ENCODE peak calls at places on chromosomes 12 and 14, in four cellular contexts. Q is K562; P is BJ; K is CD8-positive, alpha-beta T cell. W is an unnamed sample.

GRCh38 chr12:52010152-52010622 is 3.4 kb downstream of the TAMALIN start:
- DNase-seq in Q (peak), P (no peak), K (no peak), W (no peak)

GRCh38 chr12:94640134-94640928 is 10.0 kb downstream of the TMCC3 start:
- DNase-seq in Q (no peak), P (no peak), K (no peak), W (no peak)

GRCh38 chr14:91294153-91294552 is 49.6 kb upstream of the GPR68 start:
- DNase-seq in Q (no peak), P (no peak), K (no peak), W (no peak)

GRCh38 chr14:37116933-37117844 is 55.2 kb downstream of the SLC25A21 start:
- DNase-seq in Q (peak), P (peak), K (no peak), W (no peak)

GRCh38 chr14:91911474-91912032 is 35.9 kb downstream of the FBLN5 start:
- DNase-seq in Q (peak), P (no peak), K (peak), W (peak)

GRCh38 chr12:80353254-80353653 is 90.8 kb upstream of the PTPRQ start:
- DNase-seq in Q (no peak), P (peak), K (no peak), W (no peak)

GRCh38 chr14:63867926-63868921 is 15.4 kb downstream of the SYNE2 start:
- DNase-seq in Q (no peak), P (no peak), K (no peak), W (no peak)

GRCh38 chr12:76462668-76463224 is 96.8 kb downstream of the OSBPL8 start:
- DNase-seq in Q (no peak), P (no peak), K (no peak), W (no peak)

GRCh38 chr12:53326460-53327185 is 5.2 kb upstream of the AAAS start:
- DNase-seq in Q (no peak), P (no peak), K (no peak), W (no peak)

GRCh38 chr12:26823391-26823790 is 9.6 kb downstream of the ITPR2 start:
- DNase-seq in Q (no peak), P (no peak), K (no peak), W (no peak)

GRCh38 chr14:45526715-45527549 is 273.9 kb upstream of the MIS18BP1 start:
- DNase-seq in Q (peak), P (no peak), K (no peak), W (peak)
- TF ChIP-seq CTCF in Q (peak), P (peak), K (no peak), W (no peak)

GRCh38 chr12:56041579-56042429 is at the start of gene RPS26:
- DNase-seq in Q (peak), P (peak), K (peak), W (peak)
- TF ChIP-seq CTCF in Q (peak), P (peak), K (peak), W (peak)

DNA sequence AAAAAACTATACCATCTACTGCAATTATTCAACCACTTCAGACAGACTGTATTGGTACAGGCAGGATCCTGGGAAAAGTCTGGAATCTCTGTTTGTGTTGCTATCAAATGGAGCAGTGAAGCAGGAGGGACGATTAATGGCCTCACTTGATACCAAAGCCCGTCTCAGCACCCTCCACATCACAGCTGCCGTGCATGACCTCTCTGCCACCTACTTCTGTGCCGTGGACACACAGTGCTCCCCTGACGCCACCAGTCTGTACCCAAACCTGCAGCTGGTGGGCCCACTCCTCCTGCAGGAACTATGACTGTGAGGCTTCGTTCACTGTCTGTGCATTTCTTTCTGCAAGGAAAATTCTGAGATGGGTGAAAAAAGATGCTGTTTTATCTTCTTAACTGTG is 284.7 kb downstream of the DAD1 start:
- DNase-seq in Q (no peak), P (no peak), K (no peak), W (no peak)
- TF ChIP-seq CTCF in Q (no peak), P (no peak), K (no peak), W (no peak)

DNA sequence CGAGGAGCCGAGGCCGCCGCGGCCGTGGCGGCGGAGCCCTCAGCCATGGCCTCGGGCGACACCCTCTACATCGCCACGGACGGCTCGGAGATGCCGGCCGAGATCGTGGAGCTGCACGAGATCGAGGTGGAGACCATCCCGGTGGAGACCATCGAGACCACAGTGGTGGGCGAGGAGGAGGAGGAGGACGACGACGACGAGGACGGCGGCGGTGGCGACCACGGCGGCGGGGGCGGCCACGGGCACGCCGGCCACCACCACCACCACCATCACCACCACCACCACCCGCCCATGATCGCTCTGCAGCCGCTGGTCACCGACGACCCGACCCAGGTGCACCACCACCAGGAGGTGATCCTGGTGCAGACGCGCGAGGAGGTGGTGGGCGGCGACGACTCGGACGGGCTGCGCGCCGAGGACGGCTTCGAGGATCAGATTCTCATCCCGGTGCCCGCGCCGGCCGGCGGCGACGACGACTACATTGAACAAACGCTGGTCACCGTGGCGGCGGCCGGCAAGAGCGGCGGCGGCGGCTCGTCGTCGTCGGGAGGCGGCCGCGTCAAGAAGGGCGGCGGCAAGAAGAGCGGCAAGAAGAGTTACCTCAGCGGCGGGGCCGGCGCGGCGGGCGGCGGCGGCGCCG is 376 bp downstream of the YY1 start:
- DNase-seq in Q (no peak), P (no peak), K (peak), W (peak)
- TF ChIP-seq CTCF in Q (no peak), P (no peak), K (no peak), W (no peak)

GRCh38 chr12:104768033-104768432 is 190.1 kb downstream of the SLC41A2 start:
- DNase-seq in Q (no peak), P (no peak), K (no peak), W (no peak)

GRCh38 chr12:104769207-104769606 is 188.9 kb downstream of the SLC41A2 start:
- DNase-seq in Q (no peak), P (no peak), K (no peak), W (no peak)

GRCh38 chr12:104775731-104776231 is 182.3 kb downstream of the SLC41A2 start:
- DNase-seq in Q (no peak), P (no peak), K (no peak), W (no peak)

GRCh38 chr12:104772336-104772735 is 185.8 kb downstream of the SLC41A2 start:
- DNase-seq in Q (no peak), P (no peak), K (no peak), W (no peak)
- TF ChIP-seq CTCF in Q (no peak), P (no peak), K (no peak), W (no peak)

GRCh38 chr12:1502441-1502785 is 92.0 kb downstream of the FBXL14 start:
- DNase-seq in Q (no peak), P (no peak), K (no peak), W (no peak)
- TF ChIP-seq CTCF in Q (no peak), P (no peak), K (no peak), W (no peak)

DNA sequence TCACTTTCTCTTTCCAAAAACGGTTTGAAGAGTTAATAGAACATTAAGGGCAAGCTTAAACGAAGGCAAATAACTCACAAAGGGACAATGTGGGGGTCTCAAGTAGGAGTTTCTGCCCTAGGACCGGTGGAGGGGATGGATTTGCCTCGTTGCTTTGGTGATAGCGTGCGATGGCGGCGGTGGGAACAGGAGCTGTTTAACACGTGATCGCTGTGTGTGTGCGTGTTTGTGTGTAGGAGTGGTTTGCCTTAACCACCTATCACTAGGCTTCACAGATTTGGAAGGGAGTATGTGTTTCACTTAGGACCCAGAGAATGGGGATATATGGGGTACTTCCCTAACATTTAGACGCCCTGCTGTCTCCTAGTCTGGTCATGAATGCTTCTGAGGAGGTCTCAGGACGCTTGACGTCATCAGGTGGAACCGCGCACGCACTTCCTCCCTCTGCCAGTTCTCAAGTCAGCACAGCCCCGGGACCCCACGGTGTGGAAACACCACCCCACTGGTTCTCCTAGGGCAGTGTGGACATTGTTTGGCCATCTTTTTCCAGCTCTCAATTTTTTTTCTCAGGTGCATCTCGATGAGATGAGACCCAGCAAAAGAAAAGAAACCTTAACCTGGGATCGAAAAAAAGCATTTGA is 231.2 kb downstream of the ATP23 start:
- DNase-seq in Q (peak), P (no peak), K (no peak), W (no peak)
- TF ChIP-seq CTCF in Q (no peak), P (no peak), K (no peak), W (no peak)

GRCh38 chr14:103623883-103624482 is 5.0 kb upstream of the KLC1 start:
- DNase-seq in Q (no peak), P (no peak), K (no peak), W (peak)
- TF ChIP-seq CTCF in Q (no peak), P (no peak), K (no peak), W (no peak)